ENCODE peak calls at places on chromosome 5, in eight cellular contexts. K is mammary epithelial cell, M is HL-60, X is WERI-Rb-1, Q is NB4, L is upper lobe of right lung, N is BJ, T is astrocyte of the cerebellum. C is an unnamed sample.

GRCh38 chr5:35223777-35224395 is 6.4 kb downstream of the PRLR start:
- DNase-seq in K (no peak), M (no peak), X (no peak), Q (no peak), L (no peak), N (no peak), T (no peak), C (no peak)

GRCh38 chr5:77563475-77563874 is 71.4 kb upstream of the WDR41 start:
- DNase-seq in K (no peak), M (no peak), X (no peak), Q (no peak), L (no peak), N (no peak), T (no peak), C (no peak)

GRCh38 chr5:13566903-13567339 is 377.6 kb downstream of the DNAH5 start:
- DNase-seq in K (peak), M (peak), X (no peak), Q (peak), L (no peak), N (peak), T (peak), C (no peak)

GRCh38 chr5:179225387-179225786 is 119.9 kb downstream of the ADAMTS2 start:
- DNase-seq in K (no peak), M (no peak), X (no peak), Q (no peak), L (no peak), N (no peak), T (no peak), C (no peak)

GRCh38 chr5:72221099-72221498 is 98.9 kb downstream of the MRPS27 start:
- DNase-seq in K (no peak), M (no peak), X (no peak), Q (no peak), L (no peak), N (no peak), T (no peak), C (no peak)

GRCh38 chr5:122703214-122703613 is 71.7 kb upstream of the SNX2 start:
- DNase-seq in K (no peak), M (no peak), X (no peak), Q (no peak), L (no peak), N (no peak), T (no peak), C (no peak)

GRCh38 chr5:1201327-1202025 is at the start of gene SLC6A19:
- DNase-seq in K (no peak), M (no peak), X (no peak), Q (no peak), L (no peak), N (no peak), T (no peak), C (no peak)

GRCh38 chr5:133814152-133814551 is 154.3 kb downstream of the C5orf15 start:
- DNase-seq in K (peak), M (no peak), X (no peak), Q (no peak), L (no peak), N (no peak), T (no peak), C (no peak)

GRCh38 chr5:55231476-55232193 is 1.8 kb downstream of the CCNO start:
- DNase-seq in K (no peak), M (no peak), X (peak), Q (peak), L (no peak), N (no peak), T (no peak), C (peak)

GRCh38 chr5:144794922-144795321 is 624.2 kb downstream of the KCTD16 start:
- DNase-seq in K (no peak), M (no peak), X (no peak), Q (no peak), L (no peak), N (no peak), T (peak), C (no peak)

GRCh38 chr5:120454094-120454798 is 9.9 kb upstream of the PRR16 start:
- DNase-seq in K (peak), M (no peak), X (no peak), Q (no peak), L (no peak), N (no peak), T (peak), C (no peak)

GRCh38 chr5:659496-660263 is 33.5 kb downstream of the TPPP start:
- DNase-seq in K (no peak), M (no peak), X (no peak), Q (no peak), L (no peak), N (no peak), T (no peak), C (no peak)

GRCh38 chr5:82155305-82155704 is 122.8 kb downstream of the RPS23 start:
- DNase-seq in K (no peak), M (no peak), X (no peak), Q (no peak), L (no peak), N (no peak), T (no peak), C (no peak)

GRCh38 chr5:96004087-96004486 is 42.4 kb upstream of the ELL2 start:
- DNase-seq in K (no peak), M (no peak), X (no peak), Q (no peak), L (no peak), N (no peak), T (no peak), C (no peak)

GRCh38 chr5:138489705-138490104 is 24.4 kb downstream of the EGR1 start:
- DNase-seq in K (no peak), M (no peak), X (no peak), Q (no peak), L (no peak), N (no peak), T (no peak), C (no peak)

GRCh38 chr5:138491669-138492551 is 26.6 kb downstream of the EGR1 start:
- DNase-seq in K (peak), M (peak), X (peak), Q (peak), L (peak), N (peak), T (peak), C (peak)

GRCh38 chr5:138490648-138491283 is 25.5 kb downstream of the EGR1 start:
- DNase-seq in K (no peak), M (no peak), X (no peak), Q (no peak), L (no peak), N (no peak), T (no peak), C (no peak)

GRCh38 chr5:138491284-138491648 is 26.0 kb downstream of the EGR1 start:
- DNase-seq in K (no peak), M (no peak), X (no peak), Q (no peak), L (no peak), N (no peak), T (no peak), C (no peak)

GRCh38 chr5:138488481-138488945 is 23.2 kb downstream of the EGR1 start:
- DNase-seq in K (peak), M (no peak), X (no peak), Q (peak), L (no peak), N (no peak), T (no peak), C (no peak)
- TF ChIP-seq CTCF in K (no peak), M (no peak), X (no peak), Q (no peak), L (no peak), N (no peak), T (no peak), C (no peak)

GRCh38 chr5:57276353-57276752 is 102.5 kb downstream of the GPBP1 start:
- DNase-seq in K (peak), M (no peak), X (peak), Q (no peak), L (no peak), N (no peak), T (no peak), C (no peak)

GRCh38 chr5:57280811-57281301 is 107.0 kb downstream of the GPBP1 start:
- DNase-seq in K (peak), M (no peak), X (no peak), Q (no peak), L (no peak), N (no peak), T (no peak), C (no peak)

DNA sequence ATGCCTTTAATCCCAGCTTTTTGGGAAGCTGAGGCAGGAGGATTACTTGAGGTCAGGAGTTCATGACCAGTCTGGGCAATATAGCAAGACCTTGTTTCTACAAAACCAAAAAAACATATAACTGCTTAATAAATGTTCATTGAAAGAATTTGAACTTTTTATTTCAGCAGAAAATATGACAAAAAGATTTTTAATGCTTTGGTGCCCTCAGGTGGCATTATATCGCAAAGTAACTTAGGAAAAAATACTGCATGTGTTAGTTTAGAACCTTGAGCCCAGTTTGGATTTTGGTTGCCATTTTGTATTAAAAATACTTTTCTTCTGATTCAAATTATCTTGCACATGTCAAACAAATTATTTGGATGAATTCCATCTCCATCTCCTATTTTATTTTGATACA is 103.2 kb downstream of the GPBP1 start:
- DNase-seq in K (no peak), M (no peak), X (no peak), Q (peak), L (no peak), N (no peak), T (peak), C (no peak)
- TF ChIP-seq CTCF in K (peak), M (no peak), X (no peak), Q (no peak), L (peak), N (peak), T (no peak), C (peak)

DNA sequence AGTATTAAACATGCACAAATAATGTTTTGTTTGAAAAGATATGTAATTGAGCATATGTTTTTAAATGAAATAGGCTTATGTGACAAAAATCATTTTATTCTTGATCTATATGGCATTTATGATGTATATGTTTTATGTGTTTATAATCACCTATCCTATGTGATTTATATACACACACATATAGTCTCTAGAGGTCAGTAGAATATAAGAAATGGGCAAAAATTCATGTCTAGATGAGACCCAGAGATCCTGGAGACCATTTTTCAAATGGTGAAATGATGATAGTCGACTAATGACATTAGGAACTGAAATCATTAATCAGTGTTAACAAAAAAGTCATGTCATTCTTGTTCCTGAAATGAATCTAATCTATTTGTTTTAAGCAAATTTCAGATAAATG is 709.2 kb upstream of the WWC1 start:
- DNase-seq in K (peak), M (no peak), X (no peak), Q (no peak), L (no peak), N (no peak), T (peak), C (no peak)
- TF ChIP-seq CTCF in K (peak), M (no peak), X (no peak), Q (no peak), L (no peak), N (peak), T (no peak), C (no peak)

DNA sequence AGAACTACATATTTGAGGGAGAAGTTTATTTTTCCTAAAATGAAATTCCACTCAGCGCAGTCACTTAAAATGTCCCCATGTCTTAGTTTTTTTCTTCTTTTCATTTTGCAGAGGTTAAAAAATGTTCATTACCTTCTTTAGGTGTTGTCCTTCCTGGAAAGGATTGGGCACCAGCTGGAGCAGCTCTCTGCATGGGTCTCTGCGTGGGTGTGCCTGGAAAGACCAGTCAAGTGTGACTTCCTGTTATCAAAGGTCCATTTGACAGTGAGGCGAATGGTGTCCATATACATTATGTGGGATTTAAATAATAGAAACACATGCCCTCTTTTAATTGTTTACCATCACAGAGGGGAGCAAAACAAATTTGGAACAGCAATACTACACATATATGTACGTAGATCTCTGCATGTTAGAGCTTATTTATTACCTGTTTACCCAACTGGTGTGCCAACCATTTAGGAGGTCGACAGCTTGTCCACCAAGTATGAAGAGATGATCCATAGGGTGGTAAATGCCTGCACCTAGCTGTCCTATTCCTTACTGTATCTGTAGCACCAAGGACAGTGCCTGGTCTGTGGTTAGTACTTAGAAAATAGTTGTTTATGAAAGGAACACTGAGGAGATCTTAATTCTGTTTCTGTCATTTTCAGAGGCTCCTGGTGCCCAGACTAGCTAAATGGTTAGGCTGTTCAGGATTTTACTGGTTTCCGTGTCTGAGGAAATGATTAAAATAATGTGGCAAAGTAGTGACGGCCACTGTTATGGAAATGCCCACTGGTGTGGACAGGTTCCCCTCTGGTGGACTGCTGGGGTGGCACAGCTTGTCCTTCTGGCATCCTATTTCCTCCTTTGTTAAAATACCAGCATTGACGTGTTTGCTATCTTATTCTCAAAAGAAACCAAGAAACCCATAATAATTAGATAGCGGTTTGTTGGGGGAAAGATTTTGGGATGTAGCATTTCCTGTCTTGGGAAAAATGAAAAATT is 200.4 kb downstream of the MAST4 start:
- DNase-seq in K (no peak), M (no peak), X (peak), Q (no peak), L (no peak), N (no peak), T (no peak), C (no peak)
- TF ChIP-seq CTCF in K (no peak), M (no peak), X (peak), Q (no peak), L (peak), N (no peak), T (peak), C (no peak)

GRCh38 chr5:102536323-102536928 is 37.6 kb upstream of the SLCO6A1 start:
- DNase-seq in K (no peak), M (no peak), X (no peak), Q (peak), L (no peak), N (peak), T (no peak), C (no peak)
- TF ChIP-seq CTCF in K (peak), M (no peak), X (no peak), Q (no peak), L (peak), N (peak), T (peak), C (peak)

DNA sequence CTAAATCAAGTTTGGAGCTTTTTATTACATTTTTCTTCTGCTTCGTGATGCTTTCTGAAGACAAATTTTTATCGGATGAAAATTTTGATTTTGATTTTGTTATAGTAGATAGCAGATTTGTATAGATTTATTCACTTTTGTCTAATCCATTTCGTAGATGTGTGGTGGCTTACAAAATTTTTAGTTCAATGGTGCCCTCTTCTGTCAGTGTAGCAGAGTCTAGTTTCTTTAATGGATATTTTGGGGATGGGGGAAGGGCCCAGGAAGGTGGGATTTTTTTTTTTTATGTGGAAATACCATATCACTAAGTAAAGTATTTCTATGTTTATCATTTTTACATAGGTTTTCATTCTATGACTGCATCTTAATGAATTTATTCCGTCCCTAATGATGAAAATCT is 259.9 kb upstream of the TARS1 start:
- DNase-seq in K (peak), M (no peak), X (no peak), Q (peak), L (no peak), N (peak), T (peak), C (no peak)
- TF ChIP-seq CTCF in K (no peak), M (no peak), X (no peak), Q (peak), L (peak), N (peak), T (peak), C (no peak)

GRCh38 chr5:143514915-143515314 is 111.4 kb upstream of the NR3C1 start:
- DNase-seq in K (no peak), M (no peak), X (no peak), Q (no peak), L (no peak), N (peak), T (peak), C (no peak)

GRCh38 chr5:143515829-143516228 is 112.3 kb upstream of the NR3C1 start:
- DNase-seq in K (no peak), M (no peak), X (no peak), Q (no peak), L (no peak), N (no peak), T (no peak), C (no peak)

GRCh38 chr5:143511736-143512135 is 108.2 kb upstream of the NR3C1 start:
- DNase-seq in K (no peak), M (no peak), X (no peak), Q (no peak), L (no peak), N (no peak), T (no peak), C (no peak)

GRCh38 chr5:143513720-143514119 is 110.2 kb upstream of the NR3C1 start:
- DNase-seq in K (no peak), M (no peak), X (no peak), Q (no peak), L (no peak), N (no peak), T (no peak), C (no peak)

DNA sequence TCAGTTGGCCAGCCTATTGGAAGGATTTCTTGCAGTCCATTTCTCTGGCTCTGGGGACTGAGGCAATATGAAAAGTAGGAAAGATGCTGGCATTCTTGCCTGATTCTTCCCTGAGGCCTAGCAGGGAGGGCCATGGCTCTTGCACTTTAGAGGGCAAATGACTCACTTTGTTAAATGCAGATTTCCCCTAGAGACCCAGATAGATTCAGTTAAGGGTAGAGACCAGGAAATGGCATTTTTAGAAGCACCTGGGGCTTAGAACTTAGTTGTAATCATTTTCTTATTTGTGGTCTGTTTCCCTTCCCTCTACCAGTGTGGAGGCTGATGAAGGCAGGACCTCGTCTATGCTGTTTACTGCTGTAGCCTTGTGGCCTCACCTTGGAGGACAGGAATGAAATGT is 112.8 kb upstream of the NR3C1 start:
- DNase-seq in K (no peak), M (no peak), X (no peak), Q (peak), L (no peak), N (no peak), T (no peak), C (no peak)
- TF ChIP-seq CTCF in K (no peak), M (no peak), X (no peak), Q (no peak), L (no peak), N (no peak), T (no peak), C (no peak)